ENCODE peak calls at places on chromosomes 11 and 22, in seven cellular contexts. Z, G, K, Q, S, E and R are unnamed samples.

GRCh38 chr11:95499516-95500135 is 268.6 kb upstream of the SESN3 start:
- DNase-seq in Z (no peak), G (no peak), K (peak), Q (no peak), S (no peak), E (no peak), R (no peak)

GRCh38 chr11:12008790-12009616 is 577 bp upstream of the DKK3 start:
- DNase-seq in Z (no peak), G (no peak), K (peak), Q (no peak), S (no peak), E (no peak), R (peak)

GRCh38 chr22:45502215-45503070 is at the start of gene FBLN1:
- DNase-seq in Z (no peak), G (no peak), K (no peak), Q (no peak), S (no peak), E (no peak), R (no peak)

GRCh38 chr11:18132341-18132740 is at the start of gene MRGPRX3:
- DNase-seq in Z (no peak), G (no peak), K (no peak), Q (no peak), S (no peak), E (no peak), R (no peak)

GRCh38 chr11:123187221-123187620 is 7.8 kb downstream of the CLMP start:
- DNase-seq in Z (no peak), G (no peak), K (peak), Q (no peak), S (no peak), E (no peak), R (no peak)

GRCh38 chr22:32539631-32540449 is 65.2 kb downstream of the FBXO7 start:
- DNase-seq in Z (peak), G (no peak), K (no peak), Q (no peak), S (no peak), E (peak), R (no peak)

GRCh38 chr11:100220801-100221200 is 466.3 kb upstream of the ARHGAP42 start:
- DNase-seq in Z (no peak), G (no peak), K (no peak), Q (no peak), S (no peak), E (no peak), R (no peak)

GRCh38 chr11:68447015-68447801 is 13.3 kb upstream of the PPP6R3 start:
- DNase-seq in Z (peak), G (peak), K (peak), Q (peak), S (peak), E (peak), R (peak)

GRCh38 chr11:113796663-113797259 is 17.2 kb downstream of the CLDN25 start:
- DNase-seq in Z (no peak), G (peak), K (peak), Q (peak), S (no peak), E (peak), R (no peak)

GRCh38 chr11:26522912-26523610 is 49.0 kb downstream of the MUC15 start:
- DNase-seq in Z (no peak), G (peak), K (peak), Q (no peak), S (no peak), E (peak), R (no peak)

GRCh38 chr22:46533434-46533833 is 4.0 kb downstream of the CELSR1 start:
- DNase-seq in Z (no peak), G (no peak), K (no peak), Q (no peak), S (no peak), E (no peak), R (no peak)

GRCh38 chr11:44607987-44608386 is 42.5 kb downstream of the CD82 start:
- DNase-seq in Z (no peak), G (peak), K (peak), Q (no peak), S (no peak), E (no peak), R (no peak)

GRCh38 chr11:133895551-133895950 is 50.2 kb upstream of the SPATA19 start:
- DNase-seq in Z (no peak), G (no peak), K (no peak), Q (no peak), S (no peak), E (no peak), R (no peak)

GRCh38 chr11:126163779-126164178 is 47.7 kb downstream of the RPUSD4 start:
- DNase-seq in Z (no peak), G (no peak), K (no peak), Q (no peak), S (no peak), E (no peak), R (no peak)

GRCh38 chr22:45310331-45311032 is 748 bp downstream of the FAM118A start:
- DNase-seq in Z (peak), G (no peak), K (no peak), Q (no peak), S (no peak), E (no peak), R (no peak)

GRCh38 chr11:46285594-46286033 is 8.2 kb downstream of the CREB3L1 start:
- DNase-seq in Z (peak), G (no peak), K (peak), Q (no peak), S (no peak), E (no peak), R (no peak)

GRCh38 chr11:100833276-100833675 is 146.2 kb downstream of the ARHGAP42 start:
- DNase-seq in Z (no peak), G (no peak), K (no peak), Q (no peak), S (no peak), E (no peak), R (no peak)

DNA sequence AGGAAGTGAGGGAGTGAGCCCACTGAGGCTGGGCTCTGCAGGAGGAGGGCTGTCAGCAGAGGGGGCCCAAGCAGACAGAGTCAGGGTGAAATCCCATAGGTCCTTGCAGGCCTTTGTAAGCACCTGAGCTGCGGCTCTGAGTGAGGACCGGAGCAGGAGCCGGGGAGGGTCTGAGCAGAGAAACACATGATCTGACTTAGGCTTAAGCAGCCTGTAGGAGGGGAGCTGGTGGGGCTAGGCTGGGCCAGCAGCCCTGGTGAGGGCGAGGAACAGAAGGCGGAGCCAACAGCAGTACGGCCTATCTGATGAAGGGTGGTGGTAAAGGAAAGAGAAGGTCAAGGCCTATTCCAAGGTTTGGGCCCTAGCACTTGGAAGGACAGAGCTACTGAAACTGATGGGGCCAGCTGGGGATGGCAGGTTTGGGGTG is 26.9 kb upstream of the CBX7 start:
- DNase-seq in Z (no peak), G (no peak), K (no peak), Q (no peak), S (no peak), E (no peak), R (no peak)
- H3K27ac ChIP-seq in Z (no peak), G (no peak), K (no peak), Q (no peak), S (no peak), E (no peak), R (no peak)

DNA sequence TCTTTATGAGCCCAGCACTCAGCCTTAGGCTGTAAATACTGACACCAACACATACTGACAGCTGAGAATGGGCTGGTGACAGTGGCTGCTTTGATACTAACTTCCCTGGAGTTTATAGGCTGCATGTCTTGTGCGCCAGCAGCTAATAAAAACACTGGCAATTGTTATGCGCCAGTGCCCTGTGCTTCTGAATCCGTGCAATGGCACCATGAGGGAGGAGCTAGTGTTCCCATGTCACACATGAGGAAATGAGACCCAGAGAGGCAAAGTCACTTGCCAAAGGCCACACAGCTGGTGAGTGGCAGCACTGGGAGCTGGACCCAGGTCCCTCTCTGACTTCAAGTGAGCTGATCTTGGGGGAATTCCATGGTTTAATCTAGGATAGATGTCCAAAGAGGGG is 23.8 kb downstream of the SHISAL1 start:
- DNase-seq in Z (no peak), G (no peak), K (no peak), Q (no peak), S (no peak), E (no peak), R (no peak)
- H3K27ac ChIP-seq in Z (no peak), G (no peak), K (no peak), Q (no peak), S (no peak), E (no peak), R (no peak)

GRCh38 chr11:112231952-112232351 is 5.7 kb downstream of the PTS start:
- DNase-seq in Z (no peak), G (no peak), K (no peak), Q (no peak), S (no peak), E (no peak), R (no peak)
- H3K27ac ChIP-seq in Z (no peak), G (no peak), K (no peak), Q (no peak), S (no peak), E (no peak), R (no peak)

GRCh38 chr11:119697882-119698281 is 31.1 kb downstream of the NECTIN1 start:
- DNase-seq in Z (no peak), G (no peak), K (no peak), Q (no peak), S (no peak), E (no peak), R (no peak)
- H3K27ac ChIP-seq in Z (no peak), G (no peak), K (no peak), Q (no peak), S (no peak), E (no peak), R (no peak)